ENCODE peak calls at places on chromosome 6, in six cellular contexts. R is AG09309; M is MM.1S; W is activated T-cell treated with anti-CD3 and anti-CD28 coated beads, Interleukin-2, amount 50 U/mL, for 48 hours; C is effector memory CD4-positive, alpha-beta T cell; F is neural progenitor cell. D is an unnamed sample.

GRCh38 chr6:79031821-79032590 is 46.0 kb downstream of the PHIP start:
- DNase-seq in M (no peak), R (peak), F (no peak), C (no peak), W (no peak), D (no peak)

GRCh38 chr6:37190159-37190535 is 20.2 kb downstream of the PIM1 start:
- DNase-seq in F (no peak), M (no peak), C (no peak), W (no peak), R (no peak), D (no peak)

GRCh38 chr6:2848851-2849250 is 7.2 kb upstream of the SERPINB1 start:
- DNase-seq in M (peak), C (peak), F (no peak), W (peak), R (no peak), D (peak)

GRCh38 chr6:119575721-119576120 is 226.2 kb upstream of the MAN1A1 start:
- DNase-seq in R (peak), C (no peak), F (no peak), M (peak), W (no peak), D (no peak)

GRCh38 chr6:4582506-4582905 is 193.7 kb upstream of the CDYL start:
- DNase-seq in M (no peak), F (no peak), R (peak), W (no peak), C (no peak), D (no peak)

GRCh38 chr6:21149460-21149859 is 444.1 kb upstream of the SOX4 start:
- DNase-seq in W (no peak), M (no peak), F (no peak), C (no peak), R (peak), D (no peak)

GRCh38 chr6:16503919-16504554 is 257.2 kb downstream of the ATXN1 start:
- DNase-seq in C (no peak), W (no peak), M (peak), R (no peak), F (no peak), D (no peak)

GRCh38 chr6:148069256-148069655 is 273.4 kb upstream of the SASH1 start:
- DNase-seq in C (no peak), M (no peak), F (no peak), R (no peak), W (no peak), D (no peak)

GRCh38 chr6:160137989-160138835 is 16.6 kb downstream of the SLC22A1 start:
- DNase-seq in M (peak), F (peak), W (peak), C (peak), R (peak), D (peak)

GRCh38 chr6:85436408-85436807 is 13.5 kb upstream of the NT5E start:
- DNase-seq in C (no peak), R (peak), F (no peak), M (no peak), W (no peak), D (no peak)

GRCh38 chr6:17542243-17542642 is 57.9 kb upstream of the FAM8A1 start:
- DNase-seq in R (no peak), C (no peak), M (no peak), F (no peak), W (no peak), D (no peak)

GRCh38 chr6:11241793-11242201 is 9.3 kb upstream of the NEDD9 start:
- DNase-seq in C (no peak), W (no peak), F (peak), R (no peak), M (no peak), D (no peak)

GRCh38 chr6:110250838-110251237 is 70.6 kb downstream of the CDC40 start:
- DNase-seq in F (peak), R (no peak), W (no peak), M (no peak), C (no peak), D (no peak)

GRCh38 chr6:72616406-72617015 is 5.4 kb upstream of the KCNQ5 start:
- DNase-seq in R (no peak), F (peak), M (peak), C (no peak), W (no peak), D (no peak)

GRCh38 chr6:88992741-88993557 is 29.5 kb upstream of the RNGTT start:
- DNase-seq in R (no peak), C (no peak), W (no peak), F (no peak), M (no peak), D (no peak)

GRCh38 chr6:3843379-3844096 is 5.6 kb upstream of the FAM50B start:
- DNase-seq in C (no peak), R (no peak), W (no peak), M (no peak), F (no peak), D (no peak)

GRCh38 chr6:137487947-137488735 is 6.1 kb downstream of the OLIG3 start:
- DNase-seq in C (no peak), R (no peak), F (peak), W (no peak), M (no peak), D (peak)

GRCh38 chr6:103893082-103893481 is 966.6 kb downstream of the HACE1 start:
- DNase-seq in F (no peak), C (no peak), M (no peak), W (no peak), R (no peak), D (no peak)

GRCh38 chr6:87483929-87484328 is 11.2 kb downstream of the SLC35A1 start:
- DNase-seq in R (no peak), W (peak), F (peak), C (no peak), M (peak), D (peak)

GRCh38 chr6:42984924-42985475 is 630 bp downstream of the PPP2R5D start:
- DNase-seq in R (no peak), C (no peak), W (peak), F (peak), M (no peak), D (peak)

GRCh38 chr6:154874684-154875594 is 120.2 kb upstream of the TIAM2 start:
- DNase-seq in R (no peak), M (no peak), F (no peak), W (no peak), C (no peak), D (no peak)

GRCh38 chr6:29995346-29995777 is 53.0 kb downstream of the HLA-A start:
- DNase-seq in M (no peak), F (no peak), W (no peak), R (no peak), C (no peak), D (no peak)

D was measured in activated naive CD8-positive, alpha-beta T cell treated with anti-CD3 and anti-CD28 coated beads, Interleukin-2, amount 50 U/mL, for 24 hours.